ENCODE peak calls at places on chromosomes 6 and 20, in four cellular contexts. X, N, E and I are unnamed samples.

GRCh38 chr6:12138936-12139335 is 126.8 kb downstream of the HIVEP1 start:
- DNase-seq in X (no peak), N (no peak), E (no peak), I (no peak)

GRCh38 chr6:105522626-105523322 is 119.9 kb upstream of the PREP start:
- DNase-seq in X (peak; percentile 13), N (no peak), E (no peak), I (no peak)

GRCh38 chr6:32867022-32867477 is 13.1 kb downstream of the PSMB9 start:
- DNase-seq in X (no peak), N (no peak), E (no peak), I (no peak)

GRCh38 chr6:149451361-149452061 is 33.3 kb downstream of the ZC3H12D start:
- DNase-seq in X (peak; percentile 29), N (no peak), E (no peak), I (no peak)

GRCh38 chr20:23078351-23078993 is 7.7 kb downstream of the CD93 start:
- DNase-seq in X (no peak), N (no peak), E (no peak), I (no peak)

GRCh38 chr20:37690626-37691369 is 3.0 kb upstream of the CTNNBL1 start:
- DNase-seq in X (no peak), N (no peak), E (no peak), I (no peak)

GRCh38 chr6:135168766-135169165 is 12.3 kb upstream of the MYB start:
- DNase-seq in X (no peak), N (no peak), E (no peak), I (no peak)

GRCh38 chr6:5995705-5996686 is 10.7 kb downstream of the NRN1 start:
- DNase-seq in X (peak; percentile 63), N (no peak), E (no peak), I (no peak)

GRCh38 chr20:60976913-60977312 is 275.1 kb upstream of the CDH4 start:
- DNase-seq in X (no peak), N (no peak), E (no peak), I (no peak)

GRCh38 chr6:37862992-37863391 is 43.5 kb downstream of the ZFAND3 start:
- DNase-seq in X (no peak), N (no peak), E (no peak), I (no peak)

GRCh38 chr20:3137492-3137891 is 22.2 kb downstream of the FASTKD5 start:
- DNase-seq in X (no peak), N (no peak), E (no peak), I (no peak)

GRCh38 chr6:24981385-24981758 is 45.6 kb upstream of the RIPOR2 start:
- DNase-seq in X (no peak), N (no peak), E (no peak), I (no peak)

GRCh38 chr6:6005467-6006427 is 978 bp downstream of the NRN1 start:
- DNase-seq in X (no peak), N (no peak), E (no peak), I (no peak)

GRCh38 chr6:164612731-164613130 is 696.7 kb downstream of the C6orf118 start:
- DNase-seq in X (no peak), N (no peak), E (no peak), I (no peak)

GRCh38 chr6:143270026-143270425 is 180.5 kb downstream of the ADAT2 start:
- DNase-seq in X (no peak), N (no peak), E (no peak), I (no peak)

GRCh38 chr6:66849843-66850242 is 1142.8 kb upstream of the EYS start:
- DNase-seq in X (no peak), N (no peak), E (no peak), I (no peak)

GRCh38 chr6:87078983-87079616 is 15.8 kb downstream of the CGA start:
- DNase-seq in X (peak; percentile 62), N (peak; percentile 66), E (peak; percentile 6), I (peak; percentile 21)

GRCh38 chr6:105324386-105325000 is 78.4 kb downstream of the PREP start:
- DNase-seq in X (no peak), N (no peak), E (no peak), I (no peak)

GRCh38 chr6:92667843-92668242 is 751.5 kb downstream of the EPHA7 start:
- DNase-seq in X (no peak), N (no peak), E (no peak), I (no peak)

GRCh38 chr20:45347297-45347935 is 808 bp downstream of the SDC4 start:
- DNase-seq in X (no peak), N (no peak), E (no peak), I (no peak)

GRCh38 chr20:45088247-45088646 is 12.7 kb downstream of the KCNS1 start:
- DNase-seq in X (no peak), N (no peak), E (no peak), I (no peak)

GRCh38 chr6:16409531-16410441 is 171.4 kb downstream of the GMPR start:
- DNase-seq in X (peak; percentile 4), N (peak; percentile 63), E (no peak), I (no peak)

GRCh38 chr6:52539607-52540006 is 37.3 kb downstream of the TRAM2 start:
- DNase-seq in X (no peak), N (no peak), E (no peak), I (no peak)

GRCh38 chr20:32181606-32182005 is 25.9 kb downstream of the PLAGL2 start:
- DNase-seq in X (no peak), N (no peak), E (no peak), I (no peak)

GRCh38 chr20:19909696-19910095 is 107.5 kb upstream of the NAA20 start:
- DNase-seq in X (no peak), N (no peak), E (no peak), I (no peak)

GRCh38 chr6:12548526-12548925 is 168.0 kb upstream of the PHACTR1 start:
- DNase-seq in X (no peak), N (no peak), E (no peak), I (no peak)

GRCh38 chr20:32649697-32650471 is 23.9 kb downstream of the C20orf203 start:
- DNase-seq in X (no peak), N (no peak), E (no peak), I (no peak)

GRCh38 chr6:50361641-50362331 is 312.1 kb upstream of the DEFB112 start:
- DNase-seq in X (no peak), N (no peak), E (no peak), I (no peak)

GRCh38 chr6:56692586-56693245 is 50.0 kb upstream of the DST start:
- DNase-seq in X (no peak), N (no peak), E (no peak), I (no peak)

GRCh38 chr6:121590438-121590837 is 155.0 kb downstream of the GJA1 start:
- DNase-seq in X (no peak), N (no peak), E (no peak), I (no peak)

GRCh38 chr20:59071224-59071623 is 28.6 kb upstream of the PRELID3B start:
- DNase-seq in X (no peak), N (no peak), E (no peak), I (no peak)

GRCh38 chr6:101741474-101742171 is 348.1 kb downstream of the GRIK2 start:
- DNase-seq in X (no peak), N (no peak), E (no peak), I (no peak)

GRCh38 chr6:118509009-118509617 is 39.0 kb upstream of the PLN start:
- DNase-seq in X (peak; percentile 13), N (no peak), E (no peak), I (no peak)

GRCh38 chr20:35171753-35172433 is at the start of gene PROCR:
- DNase-seq in X (peak; percentile 77), N (no peak), E (no peak), I (no peak)

GRCh38 chr20:23049933-23050838 is 714 bp upstream of the THBD start:
- DNase-seq in X (no peak), N (no peak), E (no peak), I (no peak)